ENCODE peak calls at places on chromosome 11, in seven cellular contexts. Y, K, D, V, Q, W and I are unnamed samples.

GRCh38 chr11:127670372-127670771 is 669.8 kb upstream of the KIRREL3 start:
- DNase-seq in Y (no peak), V (no peak), K (no peak), D (no peak), Q (no peak), W (no peak), I (no peak)

GRCh38 chr11:57983211-57983610 is 40.5 kb upstream of the OR9Q1 start:
- DNase-seq in W (no peak), Q (no peak), Y (no peak), V (no peak), D (no peak), K (no peak), I (no peak)

GRCh38 chr11:107157146-107157808 is 139.0 kb upstream of the GUCY1A2 start:
- DNase-seq in Y (no peak), W (no peak), K (no peak), D (no peak), V (no peak), Q (no peak), I (no peak)

GRCh38 chr11:44788536-44789227 is 61.9 kb downstream of the TSPAN18 start:
- DNase-seq in Y (no peak), Q (no peak), V (no peak), K (no peak), D (no peak), W (peak; percentile 49), I (no peak)

GRCh38 chr11:122645847-122646246 is 9.7 kb upstream of the UBASH3B start:
- DNase-seq in Q (no peak), Y (peak; percentile 34), D (no peak), V (no peak), W (peak; percentile 45), K (no peak), I (no peak)

GRCh38 chr11:123251656-123252344 is 56.8 kb upstream of the CLMP start:
- DNase-seq in V (no peak), Y (peak; percentile 56), D (peak; percentile 4), K (no peak), W (peak; percentile 63), Q (no peak), I (no peak)

GRCh38 chr11:102940714-102941588 is 14.6 kb downstream of the MMP13 start:
- DNase-seq in V (peak; percentile 15), Y (peak; percentile 79), K (peak; percentile 34), D (no peak), Q (peak; percentile 34), W (peak; percentile 73), I (peak; percentile 23)

GRCh38 chr11:19867064-19867463 is 154.4 kb downstream of the NAV2 start:
- DNase-seq in V (no peak), Y (no peak), W (no peak), Q (no peak), D (no peak), K (no peak), I (no peak)

GRCh38 chr11:85918910-85919794 is 64.0 kb downstream of the CCDC83 start:
- DNase-seq in Y (no peak), D (no peak), W (no peak), Q (no peak), V (no peak), K (no peak), I (no peak)

GRCh38 chr11:123519055-123519796 is 89.2 kb downstream of the GRAMD1B start:
- DNase-seq in K (no peak), W (peak; percentile 27), D (peak; percentile 51), Q (no peak), Y (peak; percentile 64), V (peak; percentile 32), I (no peak)

GRCh38 chr11:88555018-88555828 is 217.7 kb upstream of the CTSC start:
- DNase-seq in W (peak; percentile 99), V (no peak), Y (peak; percentile 69), K (no peak), Q (peak; percentile 90), D (no peak), I (no peak)

GRCh38 chr11:13216019-13217006 is 61.3 kb upstream of the BMAL1 start:
- DNase-seq in K (peak; percentile 59), Q (peak; percentile 98), V (no peak), W (peak; percentile 98), Y (peak; percentile 92), D (no peak), I (no peak)

GRCh38 chr11:225734-226453 is 10.2 kb downstream of the SIRT3 start:
- DNase-seq in D (no peak), V (no peak), Q (no peak), Y (no peak), W (peak; percentile 50), K (no peak), I (no peak)